ENCODE peak calls at places on chromosomes 11 and 22, in nine cellular contexts. One of them, this sample, is unnamed.

GRCh38 chr22:29245626-29246385 is 22.0 kb downstream of the RHBDD3 start:
- DNase-seq in body of pancreas: peak; percentile 80
- DNase-seq in GM06990: peak; percentile 46
- DNase-seq in CD8-positive, alpha-beta T cell: peak; percentile 72
- DNase-seq in adrenal gland: peak; percentile 66
- DNase-seq in mucosa of descending colon: peak; percentile 61
- DNase-seq in AG09319: no peak
- DNase-seq in foreskin fibroblast: peak; percentile 41
- DNase-seq in cardiac fibroblast: peak; percentile 75
- DNase-seq in this sample: peak; percentile 84

GRCh38 chr11:103812680-103813079 is 223.8 kb upstream of the DDI1 start:
- DNase-seq in body of pancreas: no peak
- DNase-seq in GM06990: no peak
- DNase-seq in CD8-positive, alpha-beta T cell: no peak
- DNase-seq in adrenal gland: no peak
- DNase-seq in mucosa of descending colon: no peak
- DNase-seq in AG09319: peak; percentile 52
- DNase-seq in foreskin fibroblast: no peak
- DNase-seq in cardiac fibroblast: no peak
- DNase-seq in this sample: no peak

GRCh38 chr11:115656684-115657083 is 152.5 kb upstream of the CADM1 start:
- DNase-seq in body of pancreas: no peak
- DNase-seq in GM06990: no peak
- DNase-seq in CD8-positive, alpha-beta T cell: no peak
- DNase-seq in adrenal gland: no peak
- DNase-seq in mucosa of descending colon: peak; percentile 67
- DNase-seq in AG09319: no peak
- DNase-seq in foreskin fibroblast: no peak
- DNase-seq in cardiac fibroblast: no peak
- DNase-seq in this sample: no peak

GRCh38 chr22:40320687-40321086 is 25.6 kb upstream of the ADSL start:
- DNase-seq in body of pancreas: no peak
- DNase-seq in GM06990: no peak
- DNase-seq in CD8-positive, alpha-beta T cell: no peak
- DNase-seq in adrenal gland: no peak
- DNase-seq in mucosa of descending colon: no peak
- DNase-seq in AG09319: no peak
- DNase-seq in foreskin fibroblast: no peak
- DNase-seq in cardiac fibroblast: no peak
- DNase-seq in this sample: no peak

GRCh38 chr11:95101935-95102334 is 12.3 kb downstream of the ENDOD1 start:
- DNase-seq in body of pancreas: no peak
- DNase-seq in GM06990: no peak
- DNase-seq in CD8-positive, alpha-beta T cell: no peak
- DNase-seq in adrenal gland: no peak
- DNase-seq in mucosa of descending colon: no peak
- DNase-seq in AG09319: no peak
- DNase-seq in foreskin fibroblast: no peak
- DNase-seq in cardiac fibroblast: no peak
- DNase-seq in this sample: no peak

GRCh38 chr11:86230196-86230813 is 14.2 kb upstream of the EED start:
- DNase-seq in body of pancreas: no peak
- DNase-seq in GM06990: no peak
- DNase-seq in CD8-positive, alpha-beta T cell: no peak
- DNase-seq in adrenal gland: no peak
- DNase-seq in mucosa of descending colon: no peak
- DNase-seq in AG09319: no peak
- DNase-seq in foreskin fibroblast: no peak
- DNase-seq in cardiac fibroblast: peak; percentile 19
- DNase-seq in this sample: no peak

GRCh38 chr22:45548991-45549736 is 46.5 kb downstream of the FBLN1 start:
- DNase-seq in body of pancreas: peak; percentile 32
- DNase-seq in GM06990: no peak
- DNase-seq in CD8-positive, alpha-beta T cell: no peak
- DNase-seq in adrenal gland: no peak
- DNase-seq in mucosa of descending colon: no peak
- DNase-seq in AG09319: peak; percentile 79
- DNase-seq in foreskin fibroblast: peak; percentile 95
- DNase-seq in cardiac fibroblast: peak; percentile 69
- DNase-seq in this sample: no peak

GRCh38 chr11:132093861-132094260 is 723.4 kb downstream of the NTM start:
- DNase-seq in body of pancreas: no peak
- DNase-seq in GM06990: no peak
- DNase-seq in CD8-positive, alpha-beta T cell: no peak
- DNase-seq in adrenal gland: no peak
- DNase-seq in mucosa of descending colon: no peak
- DNase-seq in AG09319: no peak
- DNase-seq in foreskin fibroblast: no peak
- DNase-seq in cardiac fibroblast: no peak
- DNase-seq in this sample: no peak

GRCh38 chr22:43643362-43643761 is 168.7 kb downstream of the EFCAB6 start:
- DNase-seq in body of pancreas: no peak
- DNase-seq in GM06990: no peak
- DNase-seq in CD8-positive, alpha-beta T cell: no peak
- DNase-seq in adrenal gland: no peak
- DNase-seq in mucosa of descending colon: no peak
- DNase-seq in AG09319: no peak
- DNase-seq in foreskin fibroblast: no peak
- DNase-seq in cardiac fibroblast: no peak
- DNase-seq in this sample: no peak

GRCh38 chr22:49933236-49933921 is 14.9 kb downstream of the CRELD2 start:
- DNase-seq in body of pancreas: peak; percentile 72
- DNase-seq in GM06990: peak; percentile 55
- DNase-seq in CD8-positive, alpha-beta T cell: no peak
- DNase-seq in adrenal gland: peak; percentile 84
- DNase-seq in mucosa of descending colon: peak; percentile 68
- DNase-seq in AG09319: no peak
- DNase-seq in foreskin fibroblast: no peak
- DNase-seq in cardiac fibroblast: no peak
- DNase-seq in this sample: no peak

GRCh38 chr11:116707746-116708145 is 65.0 kb downstream of the BUD13 start:
- DNase-seq in body of pancreas: no peak
- DNase-seq in GM06990: no peak
- DNase-seq in CD8-positive, alpha-beta T cell: no peak
- DNase-seq in adrenal gland: no peak
- DNase-seq in mucosa of descending colon: no peak
- DNase-seq in AG09319: no peak
- DNase-seq in foreskin fibroblast: no peak
- DNase-seq in cardiac fibroblast: no peak
- DNase-seq in this sample: no peak

GRCh38 chr11:130088909-130089668 is 19.4 kb downstream of the APLP2 start:
- DNase-seq in body of pancreas: no peak
- DNase-seq in GM06990: no peak
- DNase-seq in CD8-positive, alpha-beta T cell: no peak
- DNase-seq in adrenal gland: no peak
- DNase-seq in mucosa of descending colon: no peak
- DNase-seq in AG09319: no peak
- DNase-seq in foreskin fibroblast: no peak
- DNase-seq in cardiac fibroblast: no peak
- DNase-seq in this sample: no peak

GRCh38 chr11:121018746-121019145 is 5.2 kb upstream of the TBCEL start:
- DNase-seq in body of pancreas: no peak
- DNase-seq in GM06990: no peak
- DNase-seq in CD8-positive, alpha-beta T cell: no peak
- DNase-seq in adrenal gland: no peak
- DNase-seq in mucosa of descending colon: no peak
- DNase-seq in AG09319: no peak
- DNase-seq in foreskin fibroblast: no peak
- DNase-seq in cardiac fibroblast: no peak
- DNase-seq in this sample: no peak

GRCh38 chr11:130846606-130847005 is 69.7 kb downstream of the SNX19 start:
- DNase-seq in body of pancreas: no peak
- DNase-seq in GM06990: no peak
- DNase-seq in CD8-positive, alpha-beta T cell: no peak
- DNase-seq in adrenal gland: no peak
- DNase-seq in mucosa of descending colon: no peak
- DNase-seq in AG09319: no peak
- DNase-seq in foreskin fibroblast: no peak
- DNase-seq in cardiac fibroblast: peak; percentile 70
- DNase-seq in this sample: no peak

GRCh38 chr11:61815790-61816735 is 740 bp downstream of the FADS1 start:
- DNase-seq in body of pancreas: peak; percentile 61
- DNase-seq in GM06990: peak; percentile 78
- DNase-seq in CD8-positive, alpha-beta T cell: peak; percentile 54
- DNase-seq in adrenal gland: peak; percentile 81
- DNase-seq in mucosa of descending colon: peak; percentile 70
- DNase-seq in AG09319: no peak
- DNase-seq in foreskin fibroblast: peak; percentile 70
- DNase-seq in cardiac fibroblast: peak; percentile 83
- DNase-seq in this sample: peak; percentile 79

GRCh38 chr22:50605349-50606074 is 4.9 kb downstream of the MAPK8IP2 start:
- DNase-seq in body of pancreas: no peak
- DNase-seq in GM06990: no peak
- DNase-seq in CD8-positive, alpha-beta T cell: no peak
- DNase-seq in adrenal gland: no peak
- DNase-seq in mucosa of descending colon: no peak
- DNase-seq in AG09319: no peak
- DNase-seq in foreskin fibroblast: no peak
- DNase-seq in cardiac fibroblast: no peak
- DNase-seq in this sample: no peak

GRCh38 chr11:95322546-95322945 is 91.5 kb upstream of the SESN3 start:
- DNase-seq in body of pancreas: no peak
- DNase-seq in GM06990: no peak
- DNase-seq in CD8-positive, alpha-beta T cell: no peak
- DNase-seq in adrenal gland: no peak
- DNase-seq in mucosa of descending colon: no peak
- DNase-seq in AG09319: no peak
- DNase-seq in foreskin fibroblast: no peak
- DNase-seq in cardiac fibroblast: peak; percentile 59
- DNase-seq in this sample: no peak

GRCh38 chr11:134861490-134862107 is 449.6 kb upstream of the B3GAT1 start:
- DNase-seq in body of pancreas: no peak
- DNase-seq in GM06990: no peak
- DNase-seq in CD8-positive, alpha-beta T cell: no peak
- DNase-seq in adrenal gland: no peak
- DNase-seq in mucosa of descending colon: no peak
- DNase-seq in AG09319: no peak
- DNase-seq in foreskin fibroblast: no peak
- DNase-seq in cardiac fibroblast: no peak
- DNase-seq in this sample: no peak

GRCh38 chr11:68690671-68691401 is 6.5 kb downstream of the GAL start:
- DNase-seq in body of pancreas: no peak
- DNase-seq in GM06990: no peak
- DNase-seq in CD8-positive, alpha-beta T cell: peak; percentile 28
- DNase-seq in adrenal gland: no peak
- DNase-seq in mucosa of descending colon: no peak
- DNase-seq in AG09319: no peak
- DNase-seq in foreskin fibroblast: no peak
- DNase-seq in cardiac fibroblast: no peak
- DNase-seq in this sample: no peak
- TF ChIP-seq CTCF in body of pancreas: no peak
- TF ChIP-seq CTCF in GM06990: no peak
- TF ChIP-seq CTCF in CD8-positive, alpha-beta T cell: no peak
- TF ChIP-seq CTCF in adrenal gland: no peak
- TF ChIP-seq CTCF in mucosa of descending colon: no peak
- TF ChIP-seq CTCF in AG09319: peak; percentile 5
- TF ChIP-seq CTCF in foreskin fibroblast: no peak
- TF ChIP-seq CTCF in cardiac fibroblast: no peak
- TF ChIP-seq CTCF in this sample: no peak

GRCh38 chr11:30619767-30620166 is 33.6 kb upstream of the MPPED2 start:
- DNase-seq in body of pancreas: no peak
- DNase-seq in GM06990: no peak
- DNase-seq in CD8-positive, alpha-beta T cell: no peak
- DNase-seq in adrenal gland: no peak
- DNase-seq in mucosa of descending colon: no peak
- DNase-seq in AG09319: no peak
- DNase-seq in foreskin fibroblast: no peak
- DNase-seq in cardiac fibroblast: no peak
- DNase-seq in this sample: no peak

DNA sequence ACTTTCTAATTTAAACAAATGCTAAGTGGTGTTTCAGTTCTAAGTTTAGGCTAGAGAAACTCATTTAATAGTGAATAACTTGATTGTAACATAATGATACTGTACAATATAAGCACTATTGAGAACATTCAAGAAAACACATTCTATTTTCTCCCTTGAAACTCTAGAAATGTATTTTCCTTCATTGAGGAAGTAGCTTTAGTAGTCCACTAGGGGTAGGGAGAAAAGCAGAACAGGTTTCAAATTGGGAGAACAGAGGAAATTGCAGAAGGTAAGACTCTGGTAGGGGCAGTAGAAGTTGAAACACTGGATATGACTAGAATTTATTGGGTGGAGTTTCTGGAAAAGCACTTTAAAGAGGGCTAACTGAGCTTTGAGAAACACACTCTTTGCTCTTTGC is 31.6 kb upstream of the MPPED2 start:
- DNase-seq in body of pancreas: no peak
- DNase-seq in GM06990: no peak
- DNase-seq in CD8-positive, alpha-beta T cell: no peak
- DNase-seq in adrenal gland: no peak
- DNase-seq in mucosa of descending colon: no peak
- DNase-seq in AG09319: no peak
- DNase-seq in foreskin fibroblast: no peak
- DNase-seq in cardiac fibroblast: no peak
- DNase-seq in this sample: no peak
- TF ChIP-seq CTCF in body of pancreas: no peak
- TF ChIP-seq CTCF in GM06990: no peak
- TF ChIP-seq CTCF in CD8-positive, alpha-beta T cell: no peak
- TF ChIP-seq CTCF in adrenal gland: no peak
- TF ChIP-seq CTCF in mucosa of descending colon: no peak
- TF ChIP-seq CTCF in AG09319: no peak
- TF ChIP-seq CTCF in foreskin fibroblast: no peak
- TF ChIP-seq CTCF in cardiac fibroblast: no peak
- TF ChIP-seq CTCF in this sample: peak; percentile 22

GRCh38 chr22:20017622-20017958 is 967 bp upstream of the ARVCF start:
- DNase-seq in body of pancreas: no peak
- DNase-seq in GM06990: no peak
- DNase-seq in CD8-positive, alpha-beta T cell: no peak
- DNase-seq in adrenal gland: no peak
- DNase-seq in mucosa of descending colon: peak; percentile 48
- DNase-seq in AG09319: no peak
- DNase-seq in foreskin fibroblast: no peak
- DNase-seq in cardiac fibroblast: no peak
- DNase-seq in this sample: no peak
- TF ChIP-seq CTCF in body of pancreas: no peak
- TF ChIP-seq CTCF in GM06990: no peak
- TF ChIP-seq CTCF in CD8-positive, alpha-beta T cell: no peak
- TF ChIP-seq CTCF in adrenal gland: no peak
- TF ChIP-seq CTCF in mucosa of descending colon: no peak
- TF ChIP-seq CTCF in AG09319: no peak
- TF ChIP-seq CTCF in foreskin fibroblast: no peak
- TF ChIP-seq CTCF in cardiac fibroblast: no peak
- TF ChIP-seq CTCF in this sample: no peak

GRCh38 chr11:64996710-64997380 is at the start of gene BATF2:
- DNase-seq in body of pancreas: peak; percentile 95
- DNase-seq in GM06990: no peak
- DNase-seq in CD8-positive, alpha-beta T cell: no peak
- DNase-seq in adrenal gland: peak; percentile 89
- DNase-seq in mucosa of descending colon: peak; percentile 87
- DNase-seq in AG09319: peak; percentile 41
- DNase-seq in foreskin fibroblast: peak; percentile 74
- DNase-seq in cardiac fibroblast: peak; percentile 66
- DNase-seq in this sample: no peak
- TF ChIP-seq CTCF in body of pancreas: peak; percentile 82
- TF ChIP-seq CTCF in GM06990: peak; percentile 37
- TF ChIP-seq CTCF in CD8-positive, alpha-beta T cell: no peak
- TF ChIP-seq CTCF in adrenal gland: peak; percentile 67
- TF ChIP-seq CTCF in mucosa of descending colon: peak; percentile 22
- TF ChIP-seq CTCF in AG09319: peak; percentile 42
- TF ChIP-seq CTCF in foreskin fibroblast: peak; percentile 56
- TF ChIP-seq CTCF in cardiac fibroblast: peak; percentile 37
- TF ChIP-seq CTCF in this sample: no peak

GRCh38 chr11:111975076-111975806 is 38.1 kb downstream of the DIXDC1 start:
- DNase-seq in body of pancreas: peak; percentile 22
- DNase-seq in GM06990: no peak
- DNase-seq in CD8-positive, alpha-beta T cell: no peak
- DNase-seq in adrenal gland: peak; percentile 41
- DNase-seq in mucosa of descending colon: no peak
- DNase-seq in AG09319: no peak
- DNase-seq in foreskin fibroblast: no peak
- DNase-seq in cardiac fibroblast: no peak
- DNase-seq in this sample: no peak
- TF ChIP-seq CTCF in body of pancreas: peak; percentile 13
- TF ChIP-seq CTCF in GM06990: no peak
- TF ChIP-seq CTCF in CD8-positive, alpha-beta T cell: no peak
- TF ChIP-seq CTCF in adrenal gland: peak; percentile 31
- TF ChIP-seq CTCF in mucosa of descending colon: no peak
- TF ChIP-seq CTCF in AG09319: peak; percentile 21
- TF ChIP-seq CTCF in foreskin fibroblast: peak; percentile 18
- TF ChIP-seq CTCF in cardiac fibroblast: peak; percentile 11
- TF ChIP-seq CTCF in this sample: no peak

This sample was measured in glutamatergic neuron.